ENCODE peak calls at places on chromosomes 6 and 20, in seven cellular contexts. L is heart right ventricle, H is psoas muscle, C is mammary epithelial cell, Z is uterus, X is adrenal gland, Y is IMR-90. J is an unnamed sample.

GRCh38 chr6:148693882-148694484 is 52.8 kb upstream of the UST start:
- DNase-seq in H (no peak), X (no peak), C (no peak), Z (no peak), L (no peak), Y (no peak), J (no peak)

GRCh38 chr20:9617062-9617461 is 102.7 kb downstream of the LAMP5 start:
- DNase-seq in Y (peak), H (peak), Z (peak), X (peak), L (peak), C (peak), J (no peak)

GRCh38 chr6:34028691-34029360 is 117.1 kb downstream of the GRM4 start:
- DNase-seq in Z (no peak), C (no peak), H (no peak), X (no peak), L (no peak), Y (no peak), J (no peak)

GRCh38 chr6:100194535-100194934 is 200.5 kb upstream of the MCHR2 start:
- DNase-seq in H (no peak), C (no peak), L (no peak), X (no peak), Y (no peak), Z (no peak), J (no peak)

GRCh38 chr6:163098827-163099469 is 315.6 kb upstream of the QKI start:
- DNase-seq in Z (peak), Y (no peak), L (no peak), C (no peak), H (no peak), X (peak), J (no peak)

GRCh38 chr6:108589244-108589730 is 28.6 kb downstream of the FOXO3 start:
- DNase-seq in Z (peak), C (peak), L (peak), Y (peak), X (peak), H (peak), J (peak)

GRCh38 chr6:21845018-21845417 is 251.5 kb downstream of the SOX4 start:
- DNase-seq in Z (no peak), L (peak), X (peak), C (no peak), H (no peak), Y (no peak), J (no peak)

GRCh38 chr6:14212020-14212419 is 94.4 kb downstream of the CD83 start:
- DNase-seq in X (no peak), C (peak), L (no peak), Z (no peak), Y (no peak), H (no peak), J (no peak)

GRCh38 chr20:14245368-14245970 is 91.9 kb downstream of the FLRT3 start:
- DNase-seq in Z (no peak), X (no peak), H (no peak), C (no peak), L (no peak), Y (peak), J (no peak)

GRCh38 chr6:78867020-78867369 is 356 bp upstream of the IRAK1BP1 start:
- DNase-seq in Y (no peak), X (no peak), H (peak), Z (no peak), L (no peak), C (no peak), J (no peak)

GRCh38 chr6:20092071-20092566 is 120.2 kb downstream of the MBOAT1 start:
- DNase-seq in C (peak), X (peak), Y (peak), H (no peak), Z (no peak), L (no peak), J (no peak)

GRCh38 chr6:112029045-112029822 is 24.7 kb upstream of the CCN6 start:
- DNase-seq in L (peak), Y (peak), C (peak), Z (peak), X (peak), H (peak), J (no peak)

GRCh38 chr6:166853371-166854325 is 102.7 kb downstream of the RNASET2 start:
- DNase-seq in X (no peak), L (no peak), Z (no peak), H (no peak), C (no peak), Y (no peak), J (no peak)

GRCh38 chr20:4012631-4013030 is 2.7 kb downstream of the RNF24 start:
- DNase-seq in X (no peak), H (no peak), Y (peak), L (no peak), C (no peak), Z (no peak), J (no peak)
- H3K4me3 ChIP-seq in X (no peak), H (no peak), Y (no peak), L (no peak), C (no peak), Z (no peak), J (no peak)

DNA sequence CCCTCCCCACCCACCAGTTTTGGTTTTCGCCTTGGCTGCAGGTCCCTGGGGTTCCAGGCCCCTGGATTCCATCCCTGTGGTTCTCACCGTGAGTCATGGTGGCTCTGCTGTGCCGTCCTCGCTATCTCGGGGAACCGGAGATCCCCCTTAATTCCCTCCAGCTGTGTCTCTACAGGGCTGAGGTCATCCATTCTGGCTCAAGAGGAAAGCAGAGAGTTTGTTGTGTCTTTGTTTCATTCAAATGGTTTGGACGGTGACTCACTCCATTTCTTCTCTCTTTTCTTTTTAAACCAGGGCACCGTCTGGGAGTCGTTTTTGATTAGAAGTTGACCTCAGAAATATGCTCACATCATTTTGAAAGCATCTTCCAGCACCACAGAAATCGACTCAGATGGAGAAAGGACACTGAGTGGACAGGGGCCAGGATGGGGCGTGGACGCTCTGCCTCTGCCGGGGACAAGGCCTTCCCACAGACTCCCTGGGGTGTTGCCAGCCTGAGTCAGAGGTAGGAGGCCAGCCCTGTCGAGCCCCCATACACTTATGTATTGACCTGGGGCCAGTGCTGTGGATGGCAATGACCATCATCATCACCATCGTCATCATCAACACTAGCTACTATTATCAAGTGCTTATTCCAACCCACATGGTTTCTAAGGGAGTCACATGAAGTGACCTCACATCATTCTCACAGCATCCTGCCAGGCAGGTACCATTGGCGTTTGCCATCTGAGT is 176.2 kb downstream of the NFATC2 start:
- DNase-seq in X (peak), L (peak), C (peak), Y (peak), Z (peak), H (peak), J (peak)
- H3K27ac ChIP-seq in X (no peak), L (peak), C (peak), Y (peak), Z (peak), H (peak), J (peak)

GRCh38 chr6:12069891-12070529 is 57.9 kb downstream of the HIVEP1 start:
- DNase-seq in Y (no peak), H (no peak), X (no peak), Z (no peak), C (no peak), L (no peak), J (no peak)

GRCh38 chr6:12077021-12077420 is 64.9 kb downstream of the HIVEP1 start:
- DNase-seq in Z (no peak), H (no peak), C (peak), X (no peak), L (no peak), Y (no peak), J (no peak)

GRCh38 chr6:12071064-12071615 is 59.0 kb downstream of the HIVEP1 start:
- DNase-seq in C (no peak), H (no peak), Z (no peak), X (no peak), L (no peak), Y (no peak), J (no peak)

GRCh38 chr6:12078014-12078413 is 65.9 kb downstream of the HIVEP1 start:
- DNase-seq in L (no peak), C (no peak), Y (no peak), H (no peak), Z (no peak), X (no peak), J (no peak)

DNA sequence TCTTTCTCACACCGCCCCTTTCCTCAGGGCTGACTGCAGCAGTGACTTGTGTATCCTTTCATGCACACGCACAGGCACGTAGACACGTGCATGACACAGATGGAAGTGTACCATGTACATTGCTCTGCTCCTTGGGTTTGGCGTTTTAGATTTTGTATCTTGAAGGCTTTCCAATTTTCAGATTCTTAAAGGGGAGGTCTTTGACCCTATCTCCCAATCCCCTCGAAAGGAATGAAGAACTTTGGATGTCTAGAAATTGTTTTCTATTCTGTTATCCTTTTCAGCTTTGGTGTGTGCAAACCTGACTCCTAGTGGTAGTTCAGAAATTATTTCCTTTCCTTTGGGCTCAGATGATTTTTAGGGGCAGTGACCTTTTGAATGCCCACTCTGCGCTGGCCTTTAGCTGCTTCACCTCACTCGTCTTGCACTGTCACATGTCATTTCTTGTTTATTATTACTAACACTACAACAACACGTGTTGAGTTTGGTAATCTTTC is 63.0 kb downstream of the HIVEP1 start:
- DNase-seq in X (no peak), Z (no peak), C (peak), Y (no peak), L (no peak), H (no peak), J (no peak)
- TF ChIP-seq CTCF in X (peak), Z (no peak), C (peak), Y (peak), L (peak), H (peak), J (peak)

GRCh38 chr20:57250607-57251343 is 15.7 kb downstream of the BMP7 start:
- DNase-seq in C (no peak), L (no peak), X (no peak), H (no peak), Y (no peak), Z (no peak), J (no peak)

GRCh38 chr20:57252559-57253162 is 13.8 kb downstream of the BMP7 start:
- DNase-seq in Z (no peak), Y (no peak), X (no peak), L (no peak), H (no peak), C (no peak), J (no peak)

GRCh38 chr20:57251344-57251743 is 15.1 kb downstream of the BMP7 start:
- DNase-seq in L (no peak), C (no peak), H (no peak), X (peak), Y (no peak), Z (no peak), J (no peak)

GRCh38 chr20:57249772-57250171 is 16.7 kb downstream of the BMP7 start:
- DNase-seq in H (no peak), Z (no peak), Y (no peak), L (no peak), C (no peak), X (no peak), J (no peak)

DNA sequence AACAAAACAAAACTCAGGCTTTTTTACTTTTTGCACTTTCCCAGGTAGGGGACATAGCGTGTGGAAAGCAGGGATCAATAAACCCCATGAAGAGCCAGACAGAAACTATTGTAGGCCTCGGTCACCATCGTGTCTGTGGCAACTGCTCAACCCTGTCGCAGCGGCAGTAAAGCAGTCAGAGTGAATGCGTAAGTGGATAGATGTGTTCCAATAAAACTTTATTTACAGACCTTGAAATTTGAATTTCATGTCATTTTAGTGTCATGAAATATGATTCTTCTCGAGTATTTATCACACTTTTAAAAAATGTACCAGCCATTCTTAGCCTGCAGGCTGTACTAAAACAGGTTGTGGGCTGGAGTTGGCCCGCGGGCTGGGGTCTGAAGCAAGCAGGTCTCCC is 14.5 kb downstream of the BMP7 start:
- DNase-seq in H (no peak), X (no peak), C (no peak), Z (no peak), Y (no peak), L (no peak), J (no peak)
- H3K4me3 ChIP-seq in H (no peak), X (no peak), C (no peak), Z (no peak), Y (no peak), L (no peak), J (no peak)

GRCh38 chr20:1119524-1119923 is 1.1 kb downstream of the PSMF1 start:
- DNase-seq in L (no peak), Z (no peak), C (no peak), X (no peak), Y (no peak), H (no peak), J (no peak)
- H3K27ac ChIP-seq in L (peak), Z (peak), C (peak), X (peak), Y (peak), H (peak), J (peak)

DNA sequence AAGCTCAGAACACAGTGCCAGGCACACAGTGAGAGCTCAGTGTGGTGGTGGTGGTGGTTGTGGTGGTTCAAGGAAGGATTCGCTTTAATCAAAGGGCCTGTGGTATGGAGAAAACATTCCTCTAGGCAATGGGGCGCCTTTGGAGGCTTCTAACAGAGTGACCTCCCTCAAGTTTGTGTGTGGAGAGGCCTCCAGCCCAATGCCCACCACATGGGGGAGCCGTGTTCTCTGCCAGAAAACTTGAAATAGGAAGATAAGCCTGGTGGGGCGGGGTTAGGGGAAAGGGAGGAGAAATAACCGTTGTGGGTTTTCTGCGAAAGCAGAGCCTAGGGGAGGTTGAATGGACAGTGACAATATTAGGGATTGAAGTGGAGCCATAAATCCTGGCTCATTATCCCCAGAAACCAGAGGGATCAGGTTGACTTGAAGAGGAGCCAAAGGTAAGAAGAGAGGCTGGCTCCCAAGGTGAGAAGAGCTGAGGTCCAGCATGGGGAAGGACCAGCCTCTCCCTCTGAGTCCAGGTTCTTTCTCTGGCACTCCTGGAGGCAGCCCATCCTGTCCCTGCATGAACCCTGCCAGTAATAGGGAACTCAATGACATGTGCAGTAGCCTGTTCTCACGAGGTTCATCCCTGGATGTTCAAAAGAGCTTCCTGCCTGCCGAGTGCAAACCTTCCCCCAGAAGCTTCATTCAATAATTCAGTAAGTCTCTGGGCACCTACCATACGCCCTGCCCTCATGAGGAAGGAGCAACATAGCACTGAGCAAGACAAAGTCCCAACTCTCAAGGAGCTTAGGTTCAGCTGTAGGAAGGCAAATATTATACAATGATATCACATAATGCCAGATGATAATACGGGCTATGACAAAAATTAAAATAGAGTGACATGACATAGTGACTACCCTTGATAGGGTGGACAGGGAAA is 51.4 kb downstream of the TGM2 start:
- DNase-seq in H (no peak), L (peak), X (peak), Y (no peak), C (no peak), Z (no peak), J (no peak)
- TF ChIP-seq CTCF in H (no peak), L (peak), X (no peak), Y (peak), C (peak), Z (no peak), J (no peak)

GRCh38 chr20:19828233-19828632 is 70.2 kb downstream of the RIN2 start:
- DNase-seq in H (no peak), L (no peak), X (no peak), Y (peak), Z (no peak), C (peak), J (no peak)

GRCh38 chr20:19830351-19830750 is 72.3 kb downstream of the RIN2 start:
- DNase-seq in H (no peak), L (no peak), Y (peak), Z (no peak), X (no peak), C (peak), J (no peak)

GRCh38 chr20:19826179-19826914 is 68.3 kb downstream of the RIN2 start:
- DNase-seq in Z (no peak), X (no peak), L (no peak), C (no peak), H (no peak), Y (no peak), J (no peak)

GRCh38 chr20:19824861-19825260 is 66.8 kb downstream of the RIN2 start:
- DNase-seq in Y (peak), X (no peak), H (no peak), Z (no peak), C (no peak), L (no peak), J (no peak)

DNA sequence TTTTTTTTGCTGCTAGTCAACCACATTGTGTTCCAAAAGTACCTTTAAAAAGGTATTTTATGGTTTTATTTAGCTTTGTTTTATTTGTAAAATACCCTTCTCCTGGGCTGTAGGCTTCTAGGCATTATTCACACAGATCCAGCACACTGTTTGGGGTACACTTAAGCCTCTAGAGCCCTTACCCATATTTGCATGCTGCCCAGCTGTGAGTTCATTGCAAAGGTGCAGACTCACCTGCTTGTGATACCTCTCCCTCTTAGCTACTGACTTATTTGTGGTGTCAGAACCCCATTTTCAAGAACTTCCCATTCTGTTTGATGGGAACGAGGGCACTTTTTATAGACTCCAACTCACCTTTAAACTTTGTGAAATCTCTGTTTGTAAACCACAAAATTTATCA is 69.8 kb downstream of the RIN2 start:
- DNase-seq in H (no peak), Y (no peak), C (no peak), L (no peak), Z (no peak), X (no peak), J (no peak)
- H3K4me3 ChIP-seq in H (no peak), Y (no peak), C (no peak), L (no peak), Z (no peak), X (no peak), J (no peak)

GRCh38 chr6:158684745-158685355 is 35.0 kb downstream of the SYTL3 start:
- DNase-seq in L (no peak), Y (no peak), X (peak), Z (no peak), H (no peak), C (no peak), J (peak)

GRCh38 chr6:158688860-158689259 is 39.0 kb downstream of the SYTL3 start:
- DNase-seq in C (peak), Y (peak), L (no peak), X (no peak), Z (no peak), H (no peak), J (no peak)

GRCh38 chr6:158686791-158687381 is 37.0 kb downstream of the SYTL3 start:
- DNase-seq in H (no peak), X (no peak), C (no peak), L (no peak), Z (no peak), Y (no peak), J (no peak)

GRCh38 chr6:158686311-158686710 is 36.5 kb downstream of the SYTL3 start:
- DNase-seq in L (no peak), C (no peak), Z (no peak), X (no peak), H (no peak), Y (no peak), J (peak)

DNA sequence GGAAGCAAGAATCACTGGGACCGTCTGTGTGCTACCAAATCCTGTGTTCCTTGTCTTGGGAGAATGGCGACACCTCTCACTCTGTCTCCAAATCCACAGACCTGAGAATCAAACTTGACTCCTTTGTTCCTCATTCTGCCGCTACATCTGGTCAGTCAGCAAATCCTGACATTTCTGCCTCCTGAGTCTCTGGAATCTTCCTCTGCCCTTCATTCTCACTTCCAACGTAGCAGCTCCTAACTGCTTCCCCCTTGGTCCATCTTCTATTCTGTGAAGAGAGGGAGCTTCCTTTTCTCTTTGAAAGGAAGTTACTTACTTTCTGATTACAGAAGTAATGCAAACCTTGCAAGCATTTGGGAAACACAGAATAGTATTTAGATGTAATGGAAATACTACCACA is 37.7 kb downstream of the SYTL3 start:
- DNase-seq in Z (no peak), X (no peak), L (no peak), C (no peak), Y (no peak), H (no peak), J (no peak)
- H3K27ac ChIP-seq in Z (no peak), X (no peak), L (no peak), C (no peak), Y (no peak), H (no peak), J (no peak)

GRCh38 chr6:42155293-42155692 is 12.9 kb upstream of the C6orf132 start:
- DNase-seq in L (no peak), X (no peak), Y (no peak), Z (no peak), H (no peak), C (no peak), J (no peak)
- TF ChIP-seq CTCF in L (no peak), X (no peak), Y (no peak), Z (no peak), H (no peak), C (no peak), J (no peak)

J was measured in tibial artery.